ENCODE peak calls at places on chromosomes 16 and 17, in four cellular contexts. P is AG10803, M is coronary artery, S is osteocyte. I is an unnamed sample.

GRCh38 chr16:85984211-85984880 is 85.4 kb downstream of the IRF8 start:
- DNase-seq in P (no peak), M (no peak), S (no peak), I (no peak)

GRCh38 chr17:50274142-50274944 is at the start of gene TMEM92:
- DNase-seq in P (no peak), M (no peak), S (no peak), I (no peak)

GRCh38 chr17:34337701-34338100 is 18.5 kb downstream of the CCL8 start:
- DNase-seq in P (no peak), M (no peak), S (no peak), I (no peak)

GRCh38 chr16:57354311-57354710 is 4.3 kb upstream of the CCL22 start:
- DNase-seq in P (no peak), M (no peak), S (peak), I (no peak)

GRCh38 chr17:74282587-74283370 is 8.7 kb downstream of the DNAI2 start:
- DNase-seq in P (no peak), M (no peak), S (no peak), I (no peak)

GRCh38 chr16:19785081-19785480 is 67.0 kb downstream of the IQCK start:
- DNase-seq in P (no peak), M (no peak), S (peak), I (no peak)

GRCh38 chr17:28170771-28171170 is 128.3 kb downstream of the NLK start:
- DNase-seq in P (peak), M (no peak), S (no peak), I (no peak)

GRCh38 chr17:59361916-59362810 is 30.7 kb downstream of the YPEL2 start:
- DNase-seq in P (peak), M (no peak), S (no peak), I (no peak)

GRCh38 chr17:10702574-10702973 is 5.2 kb downstream of the ADPRM start:
- DNase-seq in P (peak), M (no peak), S (no peak), I (no peak)

GRCh38 chr16:85138825-85139627 is 26.8 kb upstream of the CIBAR2 start:
- DNase-seq in P (no peak), M (no peak), S (no peak), I (no peak)

GRCh38 chr16:57572978-57573733 is 30.7 kb downstream of the ADGRG5 start:
- DNase-seq in P (no peak), M (no peak), S (peak), I (no peak)

GRCh38 chr17:76369804-76370203 is 14.6 kb upstream of the SPHK1 start:
- DNase-seq in P (no peak), M (no peak), S (no peak), I (no peak)

GRCh38 chr17:35372846-35373531 is 432 bp downstream of the SLFN11 start:
- DNase-seq in P (no peak), M (no peak), S (no peak), I (no peak)

GRCh38 chr16:48834576-48834975 is 224.6 kb upstream of the N4BP1 start:
- DNase-seq in P (no peak), M (no peak), S (no peak), I (no peak)

GRCh38 chr16:48829361-48829760 is 219.4 kb upstream of the N4BP1 start:
- DNase-seq in P (no peak), M (no peak), S (no peak), I (no peak)

GRCh38 chr16:48833461-48833860 is 223.5 kb upstream of the N4BP1 start:
- DNase-seq in P (no peak), M (no peak), S (no peak), I (no peak)

GRCh38 chr16:48829911-48830310 is 219.9 kb upstream of the N4BP1 start:
- DNase-seq in P (no peak), M (no peak), S (no peak), I (no peak)

GRCh38 chr16:48831081-48831722 is 221.2 kb upstream of the N4BP1 start:
- DNase-seq in P (no peak), M (no peak), S (no peak), I (peak)
- TF ChIP-seq CTCF in P (no peak), M (no peak), S (no peak), I (peak)

GRCh38 chr16:1218930-1219611 is 6.0 kb downstream of the TPSG1 start:
- DNase-seq in P (no peak), M (no peak), S (no peak), I (no peak)
- TF ChIP-seq CTCF in P (no peak), M (no peak), S (no peak), I (no peak)

GRCh38 chr16:23505942-23506605 is 4.2 kb downstream of the GGA2 start:
- DNase-seq in P (no peak), M (no peak), S (no peak), I (no peak)
- TF ChIP-seq CTCF in P (no peak), M (no peak), S (no peak), I (no peak)

GRCh38 chr17:82839617-82840292 is at the start of gene ZNF750:
- DNase-seq in P (no peak), M (no peak), S (no peak), I (no peak)
- TF ChIP-seq CTCF in P (no peak), M (no peak), S (no peak), I (no peak)

GRCh38 chr17:8654822-8655221 is 24.3 kb upstream of the MYH10 start:
- DNase-seq in P (no peak), M (no peak), S (no peak), I (no peak)

GRCh38 chr17:8650119-8650499 is 19.6 kb upstream of the MYH10 start:
- DNase-seq in P (no peak), M (no peak), S (no peak), I (no peak)

GRCh38 chr17:8647202-8647601 is 16.7 kb upstream of the MYH10 start:
- DNase-seq in P (no peak), M (no peak), S (no peak), I (no peak)

GRCh38 chr17:8649157-8650118 is 18.9 kb upstream of the MYH10 start:
- DNase-seq in P (peak), M (peak), S (no peak), I (no peak)

DNA sequence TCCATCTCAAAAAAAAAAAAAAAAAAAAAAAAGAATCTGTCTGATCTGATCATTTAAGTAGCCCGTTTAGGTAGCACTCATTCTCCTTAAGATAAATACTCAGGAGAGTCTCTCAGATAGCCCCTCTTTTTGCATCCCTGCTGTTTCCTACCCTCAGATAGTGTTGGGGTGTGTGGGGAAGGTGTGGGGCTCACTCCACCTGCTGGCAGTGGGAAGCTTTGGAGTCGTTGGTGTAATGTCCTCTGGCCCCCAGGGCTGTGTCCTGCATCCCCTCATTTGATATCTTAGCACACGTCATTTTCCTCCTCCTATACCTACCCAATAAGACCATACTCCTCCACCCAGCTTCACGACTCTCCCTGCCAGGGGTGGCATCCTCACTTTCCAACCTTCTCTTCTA is 20.5 kb upstream of the MYH10 start:
- DNase-seq in P (no peak), M (no peak), S (no peak), I (no peak)
- TF ChIP-seq CTCF in P (no peak), M (no peak), S (no peak), I (no peak)

GRCh38 chr17:43591750-43592562 is 45.8 kb upstream of the ETV4 start:
- DNase-seq in P (peak), M (peak), S (no peak), I (no peak)
- TF ChIP-seq CTCF in P (peak), M (no peak), S (no peak), I (no peak)

GRCh38 chr17:63447688-63448005 is 1.5 kb upstream of the CYB561 start:
- DNase-seq in P (no peak), M (no peak), S (no peak), I (no peak)

GRCh38 chr17:63445571-63446217 is 412 bp downstream of the CYB561 start:
- DNase-seq in P (no peak), M (no peak), S (no peak), I (peak)

GRCh38 chr17:63445065-63445464 is 1.0 kb downstream of the CYB561 start:
- DNase-seq in P (no peak), M (no peak), S (no peak), I (no peak)

GRCh38 chr17:63446981-63447687 is 1.0 kb upstream of the CYB561 start:
- DNase-seq in P (no peak), M (no peak), S (no peak), I (no peak)

DNA sequence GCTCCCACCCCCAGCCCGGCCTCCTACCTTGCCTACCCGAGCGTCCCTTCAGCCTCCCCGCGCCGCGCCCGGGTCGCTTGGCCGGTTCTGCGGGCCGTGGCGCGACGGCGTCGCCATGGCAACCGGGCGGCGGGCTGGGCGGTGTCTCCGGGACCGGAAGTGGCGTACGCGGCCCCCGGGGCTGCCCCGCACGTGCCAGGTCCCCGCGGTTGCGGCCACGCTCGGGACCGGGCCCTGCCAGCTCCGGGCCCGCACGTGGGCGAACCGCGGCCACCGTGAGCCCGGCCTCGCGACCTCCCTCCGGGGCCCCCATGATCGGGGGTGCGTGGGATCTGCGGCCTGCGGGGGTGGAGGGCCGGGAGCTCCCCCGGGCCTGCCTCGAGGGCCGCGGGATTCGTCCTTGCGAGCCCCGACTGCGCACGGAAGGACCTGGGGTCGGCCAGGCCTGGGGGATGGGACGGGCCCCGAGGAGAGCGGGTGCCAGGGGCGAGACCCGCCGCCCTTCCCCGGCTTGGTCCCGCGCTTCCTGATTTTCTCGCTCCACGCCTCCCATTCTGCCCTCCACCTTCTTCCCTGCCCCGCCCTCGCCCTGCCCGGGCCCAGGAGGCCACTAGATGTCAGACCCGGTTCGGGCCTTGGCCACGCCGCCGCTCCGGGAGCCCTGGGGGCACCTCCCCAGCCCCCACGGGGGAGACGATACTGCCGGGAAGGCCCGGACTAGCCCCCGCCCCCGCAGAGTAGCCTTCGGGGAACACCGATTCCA is at the start of gene CYB561:
- DNase-seq in P (peak), M (no peak), S (peak), I (peak)
- TF ChIP-seq CTCF in P (peak), M (no peak), S (peak), I (no peak)

GRCh38 chr17:67160791-67161190 is 84.2 kb downstream of the HELZ start:
- DNase-seq in P (no peak), M (no peak), S (no peak), I (no peak)

GRCh38 chr17:67161573-67161972 is 83.4 kb downstream of the HELZ start:
- DNase-seq in P (no peak), M (no peak), S (no peak), I (no peak)

GRCh38 chr17:67156269-67157199 is 88.5 kb downstream of the HELZ start:
- DNase-seq in P (no peak), M (no peak), S (no peak), I (no peak)

GRCh38 chr17:67162771-67163170 is 82.2 kb downstream of the HELZ start:
- DNase-seq in P (no peak), M (no peak), S (no peak), I (no peak)

DNA sequence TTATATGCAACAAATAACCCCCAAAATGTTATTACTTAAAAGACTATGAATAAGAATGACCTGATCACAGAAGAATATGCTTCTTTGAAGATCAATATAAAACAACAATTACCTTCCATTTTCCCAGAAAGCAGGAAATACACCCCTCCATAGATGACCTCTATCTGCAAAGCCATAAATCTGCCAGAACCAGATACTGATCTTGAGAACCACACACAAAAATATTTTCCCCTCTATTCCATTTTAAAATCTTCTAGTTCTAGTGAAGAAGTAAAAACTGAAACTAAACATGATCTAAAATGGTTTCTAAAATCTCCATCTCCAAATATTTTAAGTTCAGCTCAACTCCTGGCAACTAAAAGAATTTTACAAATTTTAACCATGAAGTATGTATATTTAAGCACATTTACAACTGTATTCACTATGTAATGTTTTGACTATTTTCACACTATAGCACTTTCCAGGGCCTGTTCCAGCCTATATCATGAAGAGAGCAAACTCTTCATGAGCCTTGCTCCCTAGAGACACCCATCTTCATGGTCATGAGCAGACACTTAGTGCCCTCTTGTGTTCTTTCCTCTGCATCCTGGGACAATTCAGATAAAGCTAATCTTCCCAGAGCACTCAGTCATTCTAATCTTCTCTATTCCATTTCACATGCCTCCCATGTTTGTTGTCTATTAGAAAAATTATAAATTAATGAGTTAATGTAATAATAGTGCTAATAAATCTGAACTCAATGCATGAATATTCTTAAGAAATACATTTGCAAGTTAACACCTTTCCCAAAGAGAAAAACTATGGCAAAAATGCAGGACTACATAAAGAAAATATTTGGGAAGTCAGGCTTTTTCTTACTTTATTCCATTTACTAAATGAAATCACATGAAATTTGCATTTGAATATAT is 87.0 kb downstream of the HELZ start:
- DNase-seq in P (peak), M (no peak), S (no peak), I (no peak)
- TF ChIP-seq CTCF in P (peak), M (no peak), S (peak), I (peak)

DNA sequence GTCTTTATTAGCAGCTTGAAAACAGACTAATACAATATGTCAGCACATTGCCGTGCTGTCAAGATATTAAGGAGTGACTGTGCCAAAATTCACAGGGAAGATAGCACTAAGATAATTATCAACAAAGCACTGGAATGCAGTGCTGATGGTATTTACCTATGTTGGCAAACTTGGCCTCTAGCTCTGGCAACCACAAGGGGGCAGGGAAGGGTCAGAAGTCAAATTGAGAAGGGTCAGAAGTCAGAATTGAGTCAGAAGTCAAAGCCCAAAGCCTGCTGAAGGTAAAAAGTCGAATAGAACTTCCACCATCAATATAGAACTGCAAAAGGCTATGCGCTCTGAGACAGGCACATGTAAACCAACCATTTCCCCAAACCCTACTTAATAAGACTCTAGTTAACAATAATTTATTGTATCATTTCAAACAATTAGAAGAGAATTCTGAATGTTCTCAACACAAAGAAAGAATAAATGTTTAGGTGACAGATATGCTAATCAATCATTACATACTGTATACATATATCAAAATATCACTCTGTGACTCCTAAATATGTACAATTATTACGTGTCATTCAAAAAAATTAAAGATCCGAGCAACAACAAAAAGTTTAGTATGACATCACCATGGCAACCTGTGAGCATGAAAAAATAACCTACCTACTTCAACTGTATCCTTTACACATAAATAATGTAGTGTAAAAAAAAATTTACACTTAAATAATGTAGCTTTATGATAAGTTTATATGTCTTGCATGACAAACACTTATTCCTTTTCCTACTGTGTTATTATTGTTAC is 916.1 kb downstream of the KCNJ2 start:
- DNase-seq in P (peak), M (no peak), S (no peak), I (peak)
- TF ChIP-seq CTCF in P (peak), M (no peak), S (peak), I (peak)

GRCh38 chr17:79536212-79536840 is 74.5 kb downstream of the RBFOX3 start:
- DNase-seq in P (no peak), M (no peak), S (no peak), I (no peak)

GRCh38 chr17:79535728-79536025 is 75.2 kb downstream of the RBFOX3 start:
- DNase-seq in P (no peak), M (no peak), S (no peak), I (no peak)

GRCh38 chr17:79537686-79538085 is 73.2 kb downstream of the RBFOX3 start:
- DNase-seq in P (no peak), M (no peak), S (no peak), I (no peak)

GRCh38 chr17:79538291-79538690 is 72.6 kb downstream of the RBFOX3 start:
- DNase-seq in P (no peak), M (no peak), S (no peak), I (no peak)

GRCh38 chr17:79537061-79537460 is 73.8 kb downstream of the RBFOX3 start:
- DNase-seq in P (no peak), M (no peak), S (no peak), I (no peak)
- TF ChIP-seq CTCF in P (no peak), M (no peak), S (no peak), I (no peak)

I was measured in neural crest cell.